ENCODE peak calls at places on chromosomes 16 and 17, in four cellular contexts. T, X, O and C are unnamed samples.
A peak's percentile ranks its signal among the peaks of the same experiment; 100 is the strongest.

GRCh38 chr17:60327870-60328362 is 64.0 kb downstream of the USP32 start:
- DNase-seq in T (no peak), O (no peak), X (no peak), C (no peak)

GRCh38 chr17:47276868-47277267 is 23.2 kb downstream of the ITGB3 start:
- DNase-seq in T (no peak), O (no peak), X (no peak), C (no peak)

GRCh38 chr17:66016231-66016630 is 175.7 kb downstream of the CEP112 start:
- DNase-seq in X (no peak), T (no peak), O (no peak), C (no peak)

GRCh38 chr17:75506888-75507287 is 8.4 kb downstream of the CASKIN2 start:
- DNase-seq in T (no peak), X (no peak), O (no peak), C (no peak)

GRCh38 chr17:40448639-40449261 is 5.5 kb downstream of the IGFBP4 start:
- DNase-seq in T (no peak), X (no peak), O (no peak), C (no peak)

GRCh38 chr17:301681-302299 is 50.8 kb downstream of the RPH3AL start:
- DNase-seq in T (no peak), X (no peak), O (no peak), C (no peak)

GRCh38 chr17:61201211-61201610 is 198.4 kb upstream of the TBX2 start:
- DNase-seq in O (no peak), T (no peak), X (no peak), C (no peak)

GRCh38 chr16:28012031-28012445 is 51.5 kb downstream of the GSG1L start:
- DNase-seq in O (no peak), T (peak; percentile 21), X (no peak), C (no peak)

GRCh38 chr17:49442051-49442450 is 27.4 kb upstream of the PHB1 start:
- DNase-seq in T (no peak), X (no peak), O (no peak), C (no peak)

GRCh38 chr16:14559809-14560227 is 70.2 kb downstream of the PARN start:
- DNase-seq in O (no peak), T (no peak), X (peak; percentile 72), C (no peak)

GRCh38 chr17:75340636-75341035 is 51.4 kb upstream of the SLC25A19 start:
- DNase-seq in O (no peak), X (no peak), T (no peak), C (no peak)

GRCh38 chr17:64773836-64774761 is 112.0 kb upstream of the SMURF2 start:
- DNase-seq in X (no peak), T (peak; percentile 73), O (no peak), C (no peak)

GRCh38 chr17:42409467-42410351 is 13.3 kb downstream of the CAVIN1 start:
- DNase-seq in O (no peak), T (no peak), X (no peak), C (no peak)

GRCh38 chr16:69193860-69194259 is 6.9 kb downstream of the SNTB2 start:
- DNase-seq in T (no peak), X (no peak), O (no peak), C (no peak)

GRCh38 chr17:80889897-80890550 is 101.6 kb upstream of the CHMP6 start:
- DNase-seq in X (no peak), T (no peak), O (no peak), C (no peak)

GRCh38 chr17:40629850-40630249 is 17.8 kb downstream of the SMARCE1 start:
- DNase-seq in O (no peak), T (no peak), X (no peak), C (no peak)

GRCh38 chr16:49456763-49457162 is 83.2 kb downstream of the C16orf78 start:
- DNase-seq in O (no peak), X (no peak), T (no peak), C (no peak)

GRCh38 chr17:16910341-16910740 is 61.6 kb downstream of the TNFRSF13B start:
- DNase-seq in X (no peak), T (no peak), O (no peak), C (no peak)

GRCh38 chr17:35299108-35299507 is 56.2 kb downstream of the SLFN5 start:
- DNase-seq in O (no peak), X (no peak), T (no peak), C (no peak)

GRCh38 chr17:77615672-77616242 is 342.7 kb upstream of the TNRC6C start:
- DNase-seq in T (no peak), X (no peak), O (no peak), C (no peak)

GRCh38 chr17:71613996-71614395 is 506.8 kb upstream of the SOX9 start:
- DNase-seq in O (no peak), T (no peak), X (no peak), C (no peak)

GRCh38 chr17:20300399-20301037 is 166.8 kb downstream of the LGALS9B start:
- DNase-seq in T (no peak), O (no peak), X (no peak), C (no peak)

GRCh38 chr17:74777884-74778490 is 1.8 kb upstream of the NAT9 start:
- DNase-seq in O (no peak), X (peak; percentile 61), T (no peak), C (no peak)

GRCh38 chr17:76558210-76559095 is 18.6 kb downstream of the PRCD start:
- DNase-seq in T (no peak), X (no peak), O (no peak), C (no peak)

GRCh38 chr17:57553991-57554825 is 190.9 kb downstream of the CCDC182 start:
- DNase-seq in O (no peak), T (peak; percentile 58), X (no peak), C (no peak)

GRCh38 chr17:50423553-50424159 is 2.4 kb upstream of the ACSF2 start:
- DNase-seq in T (peak; percentile 37), O (no peak), X (peak; percentile 28), C (no peak)

GRCh38 chr16:23479138-23479537 is 26.1 kb upstream of the COG7 start:
- DNase-seq in O (no peak), X (no peak), T (no peak), C (no peak)

GRCh38 chr17:80760501-80760900 is 215.9 kb downstream of the RPTOR start:
- DNase-seq in O (peak; percentile 40), X (no peak), T (no peak), C (no peak)

GRCh38 chr17:1730345-1731193 is 6.1 kb downstream of the WDR81 start:
- DNase-seq in T (peak; percentile 78), O (no peak), X (peak; percentile 73), C (no peak)

GRCh38 chr17:33390479-33391027 is 97.5 kb upstream of the ASIC2 start:
- DNase-seq in X (no peak), T (no peak), O (no peak), C (no peak)

GRCh38 chr17:27937026-27937546 is 43.9 kb upstream of the LYRM9 start:
- DNase-seq in X (no peak), T (no peak), O (no peak), C (no peak)

GRCh38 chr16:74743668-74744299 is 30.8 kb downstream of the FA2H start:
- DNase-seq in T (peak; percentile 86), O (no peak), X (no peak), C (no peak)

GRCh38 chr17:82228842-82229685 is at the start of gene SLC16A3:
- DNase-seq in O (no peak), X (peak; percentile 79), T (no peak), C (peak; percentile 93)

GRCh38 chr16:22328081-22328725 is 31.0 kb downstream of the POLR3E start:
- DNase-seq in X (no peak), T (no peak), O (no peak), C (no peak)

GRCh38 chr17:10234033-10234432 is 35.6 kb upstream of the GAS7 start:
- DNase-seq in T (no peak), X (no peak), O (no peak), C (no peak)

GRCh38 chr17:77470800-77471733 is 330.3 kb downstream of the SEC14L1 start:
- DNase-seq in O (no peak), T (peak; percentile 63), X (no peak), C (no peak)

GRCh38 chr16:11639925-11640899 is 28.0 kb upstream of the SNN start:
- DNase-seq in T (peak; percentile 10), O (no peak), X (peak; percentile 93), C (no peak)

GRCh38 chr16:48444574-48444973 is 59.4 kb upstream of the SIAH1 start:
- DNase-seq in O (no peak), X (no peak), T (no peak), C (no peak)

GRCh38 chr16:82867425-82867824 is 240.7 kb downstream of the CDH13 start:
- DNase-seq in T (no peak), X (no peak), O (no peak), C (no peak)
- TF ChIP-seq SPI1 in T (no peak), X (no peak), O (no peak), C (no peak)

DNA sequence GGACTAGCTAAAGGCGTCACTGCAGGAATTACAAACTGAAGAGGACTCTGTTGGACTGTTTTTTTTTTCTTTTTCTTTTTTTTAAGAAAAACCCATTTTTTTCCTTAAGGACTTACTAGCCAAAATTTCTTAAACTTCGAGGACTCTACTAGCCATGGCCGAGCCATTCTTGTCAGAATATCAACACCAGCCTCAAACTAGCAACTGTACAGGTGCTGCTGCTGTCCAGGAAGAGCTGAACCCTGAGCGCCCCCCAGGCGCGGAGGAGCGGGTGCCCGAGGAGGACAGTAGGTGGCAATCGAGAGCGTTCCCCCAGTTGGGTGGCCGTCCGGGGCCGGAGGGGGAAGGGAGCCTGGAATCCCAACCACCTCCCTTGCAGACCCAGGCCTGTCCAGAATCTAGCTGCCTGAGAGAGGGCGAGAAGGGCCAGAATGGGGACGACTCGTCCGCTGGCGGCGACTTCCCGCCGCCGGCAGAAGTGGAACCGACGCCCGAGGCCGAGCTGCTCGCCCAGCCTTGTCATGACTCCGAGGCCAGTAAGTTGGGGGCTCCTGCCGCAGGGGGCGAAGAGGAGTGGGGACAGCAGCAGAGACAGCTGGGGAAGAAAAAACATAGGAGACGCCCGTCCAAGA is 878 bp downstream of the HEXIM1 start:
- DNase-seq in O (no peak), T (peak; percentile 73), X (no peak), C (peak; percentile 63)
- TF ChIP-seq SPI1 in O (no peak), T (no peak), X (no peak), C (no peak)

GRCh38 chr17:67046398-67046797 is 2.0 kb downstream of the CACNG1 start:
- DNase-seq in X (no peak), O (no peak), T (no peak), C (no peak)

GRCh38 chr17:67043283-67043682 is 1.1 kb upstream of the CACNG1 start:
- DNase-seq in O (no peak), T (no peak), X (no peak), C (no peak)

GRCh38 chr17:67047382-67047781 is 3.0 kb downstream of the CACNG1 start:
- DNase-seq in T (no peak), X (no peak), O (no peak), C (no peak)

GRCh38 chr17:67044016-67044772 is at the start of gene CACNG1:
- DNase-seq in X (no peak), T (no peak), O (no peak), C (no peak)

GRCh38 chr17:67044940-67045339 is 586 bp downstream of the CACNG1 start:
- DNase-seq in T (no peak), O (no peak), X (no peak), C (no peak)
- TF ChIP-seq SPI1 in T (no peak), O (no peak), X (no peak), C (no peak)

GRCh38 chr17:7284911-7285310 is 3.4 kb downstream of the SLC2A4 start:
- DNase-seq in O (no peak), X (no peak), T (no peak), C (no peak)

GRCh38 chr17:7282752-7283321 is 1.3 kb downstream of the SLC2A4 start:
- DNase-seq in O (no peak), X (no peak), T (no peak), C (no peak)

GRCh38 chr17:7285679-7286078 is 4.2 kb downstream of the SLC2A4 start:
- DNase-seq in X (no peak), T (no peak), O (no peak), C (no peak)

GRCh38 chr17:7281953-7282751 is 634 bp downstream of the SLC2A4 start:
- DNase-seq in X (no peak), T (peak; percentile 35), O (no peak), C (no peak)

GRCh38 chr17:7283471-7284216 is 2.1 kb downstream of the SLC2A4 start:
- DNase-seq in O (no peak), X (no peak), T (peak; percentile 2), C (no peak)
- TF ChIP-seq SPI1 in O (no peak), X (no peak), T (no peak), C (no peak)